ENCODE peak calls at places on chromosomes 3 and 15, in five cellular contexts. S, Y, A, M and Q are unnamed samples. For H3K27me3 and H3K4me1, the result is how much of the 10 kb centered on the place peaks cover.

GRCh38 chr15:77710637-77711036 is 77.9 kb upstream of the LINGO1 start:
- DNase-seq in S (no peak), Y (no peak), M (no peak), A (no peak), Q (no peak)

GRCh38 chr3:167940241-167940640 is 155.5 kb downstream of the GOLIM4 start:
- DNase-seq in M (no peak), Y (no peak), A (no peak), S (no peak), Q (no peak)

GRCh38 chr3:169104541-169104940 is 559.0 kb downstream of the MECOM start:
- DNase-seq in Y (no peak), S (no peak), M (peak), A (no peak), Q (no peak)

GRCh38 chr3:61009025-61009424 is 242.2 kb downstream of the FHIT start:
- DNase-seq in Y (no peak), S (no peak), M (no peak), A (no peak), Q (no peak)

GRCh38 chr3:151593923-151594322 is 133.1 kb upstream of the IGSF10 start:
- DNase-seq in Y (no peak), A (no peak), S (no peak), M (no peak), Q (no peak)

GRCh38 chr3:152175576-152175883 is 93.2 kb upstream of the MBNL1 start:
- DNase-seq in S (no peak), M (peak), Y (no peak), A (no peak), Q (no peak)

GRCh38 chr3:31213869-31214486 is 318.7 kb upstream of the STT3B start:
- DNase-seq in S (no peak), A (no peak), Y (no peak), M (no peak), Q (no peak)

GRCh38 chr15:34993877-34994276 is 5.8 kb upstream of the ZNF770 start:
- DNase-seq in S (no peak), Y (no peak), M (no peak), A (no peak), Q (no peak)

GRCh38 chr3:57966823-57967222 is 41.4 kb upstream of the FLNB start:
- DNase-seq in S (no peak), M (peak), Y (no peak), A (no peak), Q (no peak)

GRCh38 chr3:150077107-150077506 is 106.4 kb upstream of the PFN2 start:
- DNase-seq in M (no peak), S (no peak), A (no peak), Y (no peak), Q (no peak)

GRCh38 chr15:52749250-52749649 is 40.9 kb downstream of the ONECUT1 start:
- DNase-seq in M (no peak), S (no peak), A (no peak), Y (no peak), Q (no peak)

GRCh38 chr15:52751522-52751921 is 38.6 kb downstream of the ONECUT1 start:
- DNase-seq in M (no peak), A (no peak), Y (no peak), S (no peak), Q (no peak)

GRCh38 chr15:52746162-52746721 is 43.9 kb downstream of the ONECUT1 start:
- DNase-seq in S (no peak), A (no peak), Y (no peak), M (no peak), Q (no peak)

DNA sequence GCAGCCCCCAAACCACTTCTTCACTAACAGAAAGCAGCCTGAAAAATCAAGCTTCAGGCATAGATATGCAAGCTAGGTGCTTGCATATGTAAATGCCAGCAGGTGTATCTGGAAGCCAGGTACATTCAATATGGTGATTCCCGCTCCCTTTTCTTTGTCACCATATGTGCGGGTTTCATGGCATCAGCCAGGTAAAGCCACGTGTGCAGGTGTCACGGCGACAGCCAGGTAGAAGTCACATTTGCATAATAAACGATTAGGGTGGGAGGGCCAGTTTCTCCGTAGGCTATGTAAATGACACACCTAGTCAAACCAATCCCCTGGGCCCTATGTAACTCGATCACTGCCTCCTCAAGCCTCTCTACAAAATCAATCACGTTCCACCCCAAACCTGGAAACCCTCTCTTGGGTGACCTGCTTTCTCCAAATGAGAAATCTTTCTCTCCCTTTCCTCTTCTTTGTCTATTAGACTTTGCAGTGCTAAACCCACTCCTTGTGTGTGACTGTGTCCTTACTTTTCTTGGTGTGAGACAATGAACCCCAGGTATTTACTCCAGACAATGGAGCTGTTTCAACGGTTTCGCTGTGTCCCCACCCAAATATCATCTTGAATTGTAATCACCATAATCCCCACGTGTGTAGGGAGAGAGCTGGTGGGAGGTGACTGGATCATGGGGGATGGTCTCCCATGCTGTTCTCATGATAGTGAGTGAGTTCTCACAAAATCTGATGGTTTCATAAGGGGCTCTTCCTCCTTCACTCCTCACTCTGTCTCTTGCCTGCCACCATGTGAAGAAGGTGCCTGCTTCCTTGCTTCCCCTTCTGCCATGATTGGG is 44.6 kb downstream of the ONECUT1 start:
- DNase-seq in S (no peak), A (no peak), Y (no peak), M (no peak), Q (no peak)
- H3K27me3 ChIP-seq in S (under half), A (under half), Y (under half), M (under half), Q (under half)

GRCh38 chr3:124492824-124493223 is 237.4 kb upstream of the UMPS start:
- DNase-seq in A (no peak), M (peak), Y (peak), S (no peak), Q (peak)
- TF ChIP-seq CTCF in A (no peak), M (peak), Y (peak), S (no peak), Q (peak)

GRCh38 chr3:195095035-195095703 is 175.8 kb downstream of the XXYLT1 start:
- DNase-seq in A (no peak), S (no peak), Y (no peak), M (no peak), Q (peak)
- H3K4me1 ChIP-seq in A (under half), S (under half), Y (under half), M (under half), Q (under half)

DNA sequence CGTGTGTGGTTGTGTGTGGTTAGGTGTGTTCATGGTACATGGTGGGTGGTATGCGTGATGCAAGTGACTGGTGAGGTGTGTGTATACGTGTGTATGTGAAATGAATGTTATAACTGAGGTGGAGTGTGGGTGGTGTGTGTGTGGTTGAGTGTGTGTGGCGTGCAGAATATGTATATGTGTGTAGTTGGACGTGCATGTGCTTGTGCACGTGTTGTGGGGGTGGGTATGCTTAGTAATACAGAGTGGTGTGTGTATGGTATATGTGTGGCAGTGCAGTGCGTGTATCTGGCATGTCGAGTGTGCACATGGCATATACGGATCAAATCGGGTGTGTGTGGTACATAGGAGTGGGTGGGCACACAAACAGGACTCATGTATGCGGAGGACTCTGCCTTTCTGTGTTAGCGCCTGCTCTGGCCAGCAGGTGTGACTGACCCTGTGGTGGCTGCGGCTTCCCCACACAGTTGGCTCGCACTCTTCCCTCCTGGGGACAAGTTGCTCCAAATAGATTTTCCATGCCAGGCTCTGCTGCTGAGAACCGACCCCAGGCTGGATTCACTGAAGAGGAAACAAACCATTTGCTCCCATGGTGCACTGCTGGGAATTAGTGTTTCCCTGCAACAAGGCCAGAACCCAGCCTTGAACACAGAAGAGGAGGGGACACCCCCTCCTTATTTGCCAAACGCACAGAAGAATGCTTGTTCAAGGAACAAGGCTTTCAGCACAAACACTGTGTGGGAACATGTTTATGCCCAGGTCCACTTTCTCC is 1.2 kb upstream of the C3orf70 start:
- DNase-seq in M (no peak), A (no peak), S (no peak), Y (no peak), Q (no peak)
- H3K27me3 ChIP-seq in M (under half), A (under half), S (under half), Y (under half), Q (half or more)

GRCh38 chr15:71252036-71252898 is 137.0 kb downstream of the THSD4 start:
- DNase-seq in A (no peak), S (no peak), M (peak), Y (peak), Q (peak)

GRCh38 chr15:71259866-71260265 is 144.6 kb downstream of the THSD4 start:
- DNase-seq in Y (no peak), S (no peak), M (no peak), A (no peak), Q (no peak)

GRCh38 chr15:71261418-71261817 is 146.1 kb downstream of the THSD4 start:
- DNase-seq in Y (no peak), S (no peak), M (no peak), A (no peak), Q (no peak)

GRCh38 chr15:71254503-71254902 is 139.2 kb downstream of the THSD4 start:
- DNase-seq in Y (no peak), A (no peak), M (peak), S (no peak), Q (no peak)

DNA sequence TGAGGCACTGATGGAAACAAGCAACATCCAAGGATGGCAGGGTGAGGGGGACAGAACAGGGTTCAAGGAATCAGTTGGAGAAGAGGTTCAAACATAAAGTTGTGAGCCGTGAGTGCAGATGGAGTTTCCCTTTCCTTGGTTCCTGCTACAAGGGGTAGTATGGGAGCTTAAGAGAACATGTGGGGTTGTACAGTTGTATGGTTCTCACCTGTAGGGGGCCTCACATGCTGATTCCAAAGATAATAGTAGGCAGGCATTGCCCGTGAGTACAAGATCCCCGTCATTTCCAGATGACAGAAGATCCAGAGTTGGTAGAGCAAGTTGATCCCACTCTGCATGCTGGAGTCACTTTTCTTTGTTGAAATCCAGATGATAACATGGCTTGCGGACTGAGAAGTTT is 141.7 kb downstream of the THSD4 start:
- DNase-seq in A (no peak), Y (no peak), M (no peak), S (no peak), Q (no peak)
- TF ChIP-seq CTCF in A (no peak), Y (no peak), M (no peak), S (no peak), Q (peak)

DNA sequence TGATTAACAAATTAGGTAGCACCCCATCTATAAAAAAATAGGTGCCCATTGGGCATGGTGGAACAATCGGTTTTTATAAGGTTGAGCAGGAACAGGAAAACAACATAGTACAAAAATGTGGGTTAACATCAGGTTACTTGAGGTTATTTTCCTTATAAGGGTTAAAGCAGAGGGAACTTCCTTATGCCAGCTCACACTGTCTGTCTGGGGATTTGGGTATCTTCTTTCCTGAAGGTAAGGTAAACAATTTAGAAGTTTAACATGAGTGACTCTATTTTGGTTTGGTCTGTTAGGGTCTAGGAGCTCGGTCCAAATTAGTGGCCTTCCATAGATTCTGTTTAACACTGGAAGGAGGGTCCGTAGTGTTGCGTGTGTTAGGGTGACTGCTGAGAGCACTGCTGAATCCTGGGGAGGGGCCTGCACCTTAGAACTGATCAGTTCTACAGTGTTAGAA is 14.7 kb downstream of the CHD2 start:
- DNase-seq in A (no peak), M (no peak), S (no peak), Y (no peak), Q (no peak)
- H3K4me1 ChIP-seq in A (half or more), M (under half), S (half or more), Y (under half), Q (under half)

GRCh38 chr3:50504681-50505080 is 1.2 kb upstream of the CACNA2D2 start:
- DNase-seq in M (no peak), A (no peak), Y (no peak), S (no peak), Q (no peak)
- H3K27me3 ChIP-seq in M (half or more), A (under half), Y (under half), S (under half), Q (under half)

GRCh38 chr15:81336568-81336967 is 12.6 kb upstream of the STARD5 start:
- DNase-seq in A (no peak), S (no peak), M (peak), Y (no peak), Q (no peak)
- TF ChIP-seq CTCF in A (no peak), S (peak), M (peak), Y (no peak), Q (peak)

GRCh38 chr3:188682316-188682715 is 489.5 kb upstream of the TPRG1 start:
- DNase-seq in A (no peak), S (no peak), M (no peak), Y (no peak), Q (no peak)
- H3K4me1 ChIP-seq in A (half or more), S (under half), M (under half), Y (under half), Q (under half)